ENCODE peak calls at places on chromosomes 7 and 10, in nine cellular contexts. B, U, X, R, J, T, F, A and L are unnamed samples.

GRCh38 chr10:90018819-90019218 is 317.4 kb downstream of the KIF20B start:
- DNase-seq in T (no peak), X (no peak), A (no peak), F (no peak), R (no peak), B (no peak), J (no peak), U (no peak), L (no peak)

GRCh38 chr7:112573302-112574039 is 92.7 kb downstream of the LSMEM1 start:
- DNase-seq in U (no peak), B (no peak), T (no peak), J (no peak), A (no peak), R (no peak), F (no peak), X (no peak), L (no peak)

GRCh38 chr10:102120142-102120986 is at the start of gene LDB1:
- DNase-seq in T (peak), R (peak), X (no peak), U (peak), A (peak), B (peak), F (peak), J (no peak), L (peak)

GRCh38 chr7:24840543-24840942 is 83.3 kb upstream of the GSDME start:
- DNase-seq in R (no peak), F (no peak), A (no peak), B (no peak), T (no peak), U (no peak), J (no peak), X (no peak), L (no peak)

GRCh38 chr10:132643709-132644543 is 106.3 kb downstream of the INPP5A start:
- DNase-seq in A (peak), X (no peak), R (no peak), T (no peak), F (no peak), B (no peak), U (no peak), J (no peak), L (peak)

GRCh38 chr7:1743481-1744230 is 73.6 kb downstream of the ELFN1 start:
- DNase-seq in T (no peak), B (no peak), F (no peak), J (no peak), R (no peak), X (no peak), U (no peak), A (no peak), L (no peak)

GRCh38 chr10:132421377-132422168 is 24.6 kb downstream of the PWWP2B start:
- DNase-seq in B (peak), T (peak), J (no peak), F (no peak), X (no peak), A (peak), U (no peak), R (no peak), L (peak)

GRCh38 chr7:26492816-26493215 is 201.2 kb downstream of the SNX10 start:
- DNase-seq in J (peak), T (no peak), X (no peak), A (no peak), B (no peak), R (no peak), U (no peak), F (no peak), L (no peak)

GRCh38 chr7:149495785-149496641 is 1.6 kb downstream of the ZNF746 start:
- DNase-seq in U (peak), F (no peak), X (no peak), J (peak), R (peak), B (peak), A (no peak), T (peak), L (no peak)

GRCh38 chr7:111855842-111856227 is 293.5 kb upstream of the IMMP2L start:
- DNase-seq in B (peak), T (no peak), J (no peak), F (no peak), A (no peak), R (no peak), X (no peak), U (no peak), L (peak)

GRCh38 chr10:24114561-24114960 is 94.4 kb upstream of the KIAA1217 start:
- DNase-seq in T (no peak), U (no peak), R (no peak), X (no peak), F (no peak), B (no peak), A (no peak), J (no peak), L (peak)